ENCODE peak calls at places on chromosomes 1 and 21, in nine cellular contexts. T is AG09319, G is HCT116, U is MM.1S, P is B cell, M is cardiac muscle cell, L is AG04449, H is body of pancreas, K is neural crest cell. Z is an unnamed sample.
A peak's percentile ranks its signal among the peaks of the same experiment; 100 is the strongest.

GRCh38 chr1:1929639-1930545 is 10.8 kb upstream of the TMEM52 start:
- DNase-seq in T (no peak), G (no peak), U (no peak), P (no peak), M (no peak), L (no peak), H (no peak), K (no peak), Z (no peak)

GRCh38 chr1:100649128-100649527 is 70.4 kb upstream of the VCAM1 start:
- DNase-seq in T (no peak), G (no peak), U (no peak), P (no peak), M (no peak), L (no peak), H (no peak), K (no peak), Z (no peak)

GRCh38 chr1:210222288-210223006 is 10.1 kb upstream of the SERTAD4 start:
- DNase-seq in T (no peak), G (no peak), U (no peak), P (no peak), M (peak; percentile 31), L (no peak), H (peak; percentile 24), K (no peak), Z (peak; percentile 70)

GRCh38 chr1:8463144-8463927 is 145.4 kb downstream of the SLC45A1 start:
- DNase-seq in T (peak; percentile 70), G (no peak), U (no peak), P (no peak), M (peak; percentile 88), L (no peak), H (peak; percentile 46), K (no peak), Z (peak; percentile 62)

GRCh38 chr1:10787274-10787673 is 9.2 kb downstream of the CASZ1 start:
- DNase-seq in T (no peak), G (no peak), U (no peak), P (no peak), M (no peak), L (no peak), H (no peak), K (no peak), Z (no peak)

GRCh38 chr1:86741947-86742572 is 37.7 kb downstream of the SH3GLB1 start:
- DNase-seq in T (no peak), G (peak; percentile 34), U (peak; percentile 44), P (no peak), M (peak; percentile 63), L (no peak), H (peak; percentile 53), K (peak; percentile 30), Z (no peak)

GRCh38 chr1:21754583-21754982 is 28.4 kb downstream of the USP48 start:
- DNase-seq in T (no peak), G (no peak), U (no peak), P (no peak), M (no peak), L (no peak), H (no peak), K (no peak), Z (no peak)

GRCh38 chr1:83900530-83900929 is 98.4 kb downstream of the TTLL7 start:
- DNase-seq in T (no peak), G (no peak), U (no peak), P (no peak), M (peak; percentile 65), L (no peak), H (no peak), K (no peak), Z (no peak)

GRCh38 chr1:165539306-165539705 is 4.5 kb upstream of the LRRC52 start:
- DNase-seq in T (no peak), G (peak; percentile 19), U (no peak), P (no peak), M (no peak), L (no peak), H (no peak), K (no peak), Z (no peak)

GRCh38 chr1:107228704-107229103 is 87.9 kb downstream of the NTNG1 start:
- DNase-seq in T (no peak), G (no peak), U (no peak), P (no peak), M (no peak), L (peak; percentile 9), H (no peak), K (no peak), Z (no peak)

GRCh38 chr1:235284231-235284630 is 43.7 kb downstream of the ARID4B start:
- DNase-seq in T (no peak), G (no peak), U (no peak), P (no peak), M (no peak), L (no peak), H (no peak), K (no peak), Z (no peak)

GRCh38 chr21:46347791-46348381 is 23.9 kb downstream of the PCNT start:
- DNase-seq in T (no peak), G (no peak), U (no peak), P (no peak), M (peak; percentile 13), L (no peak), H (no peak), K (no peak), Z (no peak)

GRCh38 chr1:111205724-111206070 is 5.3 kb upstream of the DENND2D start:
- DNase-seq in T (no peak), G (no peak), U (no peak), P (no peak), M (no peak), L (peak; percentile 34), H (no peak), K (no peak), Z (no peak)

GRCh38 chr1:220891221-220892085 is 12.2 kb downstream of the HLX start:
- DNase-seq in T (no peak), G (no peak), U (no peak), P (peak; percentile 39), M (no peak), L (no peak), H (no peak), K (no peak), Z (no peak)

GRCh38 chr1:51189421-51190073 is 46.5 kb upstream of the RNF11 start:
- DNase-seq in T (peak; percentile 56), G (peak; percentile 61), U (peak; percentile 61), P (peak; percentile 52), M (peak; percentile 85), L (peak; percentile 37), H (peak; percentile 48), K (peak; percentile 47), Z (peak; percentile 34)

DNA sequence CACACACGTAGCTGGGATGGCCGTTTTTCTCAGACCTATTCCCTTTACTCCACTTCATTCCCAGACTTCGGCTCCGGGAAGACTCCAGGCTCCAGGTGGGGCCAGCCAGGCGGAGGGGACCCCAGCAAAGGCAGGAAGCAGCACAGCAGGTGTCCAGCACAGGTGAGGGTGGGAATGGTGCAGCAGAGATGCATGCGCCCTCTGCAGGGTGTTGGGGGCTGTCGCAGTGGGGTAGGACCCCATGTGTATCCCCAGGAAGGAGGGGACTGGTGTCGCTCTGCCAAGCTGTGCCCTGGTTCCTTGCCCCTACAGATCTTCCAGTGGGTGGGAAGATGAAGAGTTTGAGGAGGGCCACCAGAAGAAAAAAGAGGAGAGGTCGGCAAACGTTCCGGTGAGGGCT is 5.3 kb downstream of the TTC24 start:
- DNase-seq in T (no peak), G (no peak), U (no peak), P (no peak), M (no peak), L (no peak), H (no peak), K (no peak), Z (no peak)
- TF ChIP-seq CTCF in T (no peak), G (peak; percentile 61), U (peak; percentile 47), P (no peak), M (no peak), L (peak; percentile 30), H (no peak), K (peak; percentile 48), Z (no peak)

GRCh38 chr1:229272164-229273158 is 1.6 kb downstream of the RAB4A start:
- DNase-seq in T (no peak), G (no peak), U (no peak), P (no peak), M (no peak), L (no peak), H (peak; percentile 20), K (no peak), Z (peak; percentile 35)

GRCh38 chr1:229268505-229268904 is 2.4 kb upstream of the RAB4A start:
- DNase-seq in T (no peak), G (no peak), U (no peak), P (no peak), M (no peak), L (no peak), H (no peak), K (no peak), Z (no peak)

GRCh38 chr1:229271448-229272120 is 673 bp downstream of the RAB4A start:
- DNase-seq in T (no peak), G (no peak), U (peak; percentile 68), P (peak; percentile 71), M (peak; percentile 38), L (no peak), H (peak; percentile 54), K (no peak), Z (peak; percentile 49)

GRCh38 chr1:229273507-229274232 is 2.8 kb downstream of the RAB4A start:
- DNase-seq in T (no peak), G (no peak), U (no peak), P (no peak), M (peak; percentile 30), L (no peak), H (peak; percentile 51), K (no peak), Z (peak; percentile 49)

GRCh38 chr1:229270547-229271447 is at the start of gene RAB4A:
- DNase-seq in T (peak; percentile 68), G (peak; percentile 65), U (peak; percentile 97), P (peak; percentile 95), M (peak; percentile 93), L (no peak), H (peak; percentile 93), K (peak; percentile 73), Z (peak; percentile 89)
- TF ChIP-seq CTCF in T (no peak), G (no peak), U (no peak), P (no peak), M (no peak), L (no peak), H (no peak), K (no peak), Z (no peak)

GRCh38 chr1:69305621-69306020 is 262.1 kb upstream of the LRRC7 start:
- DNase-seq in T (no peak), G (peak; percentile 18), U (no peak), P (no peak), M (no peak), L (no peak), H (no peak), K (no peak), Z (no peak)
- TF ChIP-seq CTCF in T (peak; percentile 2), G (peak; percentile 79), U (peak; percentile 12), P (no peak), M (no peak), L (no peak), H (no peak), K (no peak), Z (no peak)

DNA sequence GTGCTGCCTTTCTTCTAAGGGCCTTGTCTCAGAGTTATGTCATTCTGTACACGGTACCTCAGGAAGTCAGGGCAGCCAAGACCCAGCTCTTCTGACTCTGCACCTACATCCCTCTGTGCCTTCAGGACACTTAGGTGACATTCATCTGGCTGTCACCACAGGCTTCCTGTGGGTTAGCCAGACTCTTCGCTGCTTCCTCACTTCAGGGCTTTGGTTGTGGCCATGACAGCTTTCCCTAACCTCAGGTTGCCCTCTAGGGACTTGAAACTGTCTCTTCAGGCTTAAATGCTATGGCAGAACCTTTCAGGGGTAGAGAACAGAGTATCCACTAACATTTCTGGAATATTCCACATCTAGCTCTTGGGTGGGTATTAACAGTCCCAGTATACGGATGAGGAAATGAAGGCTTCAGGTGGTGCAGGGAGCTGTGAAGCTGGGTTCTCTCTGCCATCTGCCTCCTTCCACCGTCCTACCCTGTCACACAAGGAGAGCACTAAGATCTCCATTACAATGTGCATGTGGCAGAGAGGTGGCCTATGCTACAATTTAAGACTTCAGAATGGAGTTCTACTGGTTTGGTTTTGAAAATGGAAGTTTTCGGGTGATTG is 9.9 kb downstream of the TSSK3 start:
- DNase-seq in T (no peak), G (no peak), U (no peak), P (peak; percentile 59), M (no peak), L (no peak), H (no peak), K (no peak), Z (no peak)
- TF ChIP-seq CTCF in T (no peak), G (no peak), U (no peak), P (no peak), M (no peak), L (no peak), H (no peak), K (no peak), Z (no peak)